ENCODE peak calls at places on chromosomes 16 and 17, in nine cellular contexts. V, R, E, G, D, A, T, K and Q are unnamed samples.
A peak's percentile ranks its signal among the peaks of the same experiment; 100 is the strongest.

GRCh38 chr17:44086364-44087311 is 16.1 kb downstream of the G6PC3 start:
- DNase-seq in R (peak; percentile 87), K (no peak), A (no peak), V (peak; percentile 67), E (no peak), D (peak; percentile 89), T (peak; percentile 80), G (no peak), Q (no peak)

GRCh38 chr17:47323382-47324223 is at the start of gene EFCAB13:
- DNase-seq in R (peak; percentile 96), G (peak; percentile 93), K (peak; percentile 85), T (peak; percentile 95), A (peak; percentile 94), V (peak; percentile 90), D (peak; percentile 88), E (peak; percentile 28), Q (peak; percentile 96)

GRCh38 chr17:17151962-17152361 is 54.2 kb downstream of the PLD6 start:
- DNase-seq in A (peak; percentile 91), T (peak; percentile 96), R (peak; percentile 85), K (peak; percentile 75), G (peak; percentile 39), D (peak; percentile 74), V (peak; percentile 98), E (no peak), Q (peak; percentile 84)

GRCh38 chr16:30710971-30711370 is 12.0 kb downstream of the SRCAP start:
- DNase-seq in K (no peak), G (no peak), E (no peak), V (no peak), A (no peak), D (no peak), T (no peak), R (no peak), Q (peak; percentile 5)

GRCh38 chr16:2061023-2061422 is 13.2 kb downstream of the TSC2 start:
- DNase-seq in E (no peak), D (no peak), A (no peak), T (no peak), V (no peak), K (no peak), G (no peak), R (no peak), Q (no peak)

GRCh38 chr17:8015957-8016631 is 13.7 kb downstream of the GUCY2D start:
- DNase-seq in A (peak; percentile 64), K (no peak), E (no peak), G (no peak), R (no peak), T (peak; percentile 68), V (no peak), D (no peak), Q (peak; percentile 81)

GRCh38 chr16:1300664-1301476 is 8.6 kb upstream of the UBE2I start:
- DNase-seq in E (no peak), G (peak; percentile 74), T (no peak), R (peak; percentile 63), K (no peak), A (peak; percentile 88), D (no peak), V (peak; percentile 82), Q (peak; percentile 94)

GRCh38 chr16:16791051-16791450 is 412.1 kb downstream of the NPIPA7 start:
- DNase-seq in T (no peak), A (no peak), R (no peak), K (no peak), E (no peak), V (no peak), D (no peak), G (no peak), Q (no peak)

GRCh38 chr17:66633322-66633965 is 201.5 kb upstream of the CACNG5 start:
- DNase-seq in D (no peak), K (no peak), V (no peak), R (no peak), A (no peak), T (no peak), E (no peak), G (no peak), Q (no peak)

GRCh38 chr17:64994281-64994680 is 62.3 kb downstream of the GNA13 start:
- DNase-seq in G (no peak), E (no peak), K (no peak), V (no peak), D (no peak), R (no peak), A (no peak), T (no peak), Q (no peak)

GRCh38 chr16:2470603-2471015 is 488 bp upstream of the NTN3 start:
- DNase-seq in T (no peak), G (no peak), V (no peak), D (no peak), E (no peak), K (no peak), A (no peak), R (peak; percentile 41), Q (no peak)

GRCh38 chr17:13601776-13602551 is at the start of gene HS3ST3A1:
- DNase-seq in D (peak; percentile 37), A (peak; percentile 66), G (no peak), K (no peak), E (no peak), R (no peak), V (peak; percentile 63), T (peak; percentile 78), Q (peak; percentile 78)

GRCh38 chr17:66255527-66255971 is 26.3 kb upstream of the APOH start:
- DNase-seq in T (no peak), A (no peak), R (no peak), G (no peak), V (no peak), K (no peak), D (no peak), E (no peak), Q (no peak)

GRCh38 chr17:79831367-79832210 is 7.7 kb downstream of the CBX4 start:
- DNase-seq in G (no peak), V (peak; percentile 85), K (peak; percentile 66), A (peak; percentile 86), T (peak; percentile 85), R (peak; percentile 71), D (no peak), E (no peak), Q (peak; percentile 81)
- TF ChIP-seq POLR2A in G (no peak), V (no peak), K (no peak), A (no peak), T (no peak), R (no peak), D (no peak), E (no peak), Q (no peak)

GRCh38 chr16:23509441-23509754 is 896 bp downstream of the GGA2 start:
- DNase-seq in D (no peak), T (no peak), G (no peak), E (no peak), V (no peak), K (no peak), A (no peak), R (no peak), Q (no peak)

GRCh38 chr16:23508589-23509440 is 1.5 kb downstream of the GGA2 start:
- DNase-seq in A (no peak), R (no peak), V (no peak), K (no peak), E (no peak), D (no peak), G (no peak), T (no peak), Q (peak; percentile 72)

GRCh38 chr16:23511731-23512130 is 1.4 kb upstream of the GGA2 start:
- DNase-seq in A (no peak), D (no peak), R (no peak), E (no peak), T (no peak), G (no peak), V (no peak), K (no peak), Q (no peak)

GRCh38 chr16:23509763-23510153 is 536 bp downstream of the GGA2 start:
- DNase-seq in E (no peak), A (no peak), R (no peak), G (peak; percentile 35), V (no peak), D (peak; percentile 36), K (no peak), T (no peak), Q (no peak)

GRCh38 chr16:23510154-23510914 is at the start of gene GGA2:
- DNase-seq in T (peak; percentile 94), D (peak; percentile 81), A (peak; percentile 92), V (peak; percentile 83), R (peak; percentile 80), G (peak; percentile 85), K (peak; percentile 72), E (no peak), Q (peak; percentile 96)
- H3K27ac ChIP-seq in T (peak within 1 kb of the TSS; percentile 87), D (peak within 1 kb of the TSS; percentile 70), A (peak within 1 kb of the TSS; percentile 75), V (peak within 1 kb of the TSS; percentile 81), R (peak within 1 kb of the TSS; percentile 96), G (peak within 1 kb of the TSS; percentile 85), K (peak within 1 kb of the TSS; percentile 60), E (peak within 1 kb of the TSS; percentile 86), Q (peak within 1 kb of the TSS; percentile 86)

GRCh38 chr17:29936724-29937123 is 4.7 kb upstream of the EFCAB5 start:
- DNase-seq in E (no peak), K (no peak), G (no peak), D (no peak), V (no peak), A (no peak), R (no peak), T (no peak), Q (no peak)

GRCh38 chr17:29930399-29931010 is 477 bp upstream of the SSH2 start:
- DNase-seq in A (no peak), G (peak; percentile 22), D (no peak), V (no peak), E (no peak), K (no peak), T (no peak), R (no peak), Q (no peak)

GRCh38 chr17:29929544-29930398 is at the start of gene SSH2:
- DNase-seq in T (peak; percentile 92), R (peak; percentile 95), D (peak; percentile 72), A (peak; percentile 95), K (peak; percentile 49), V (peak; percentile 86), G (peak; percentile 91), E (peak; percentile 47), Q (peak; percentile 97)

GRCh38 chr17:29931253-29931932 is 1.4 kb upstream of the SSH2 start:
- DNase-seq in A (peak; percentile 66), E (peak; percentile 17), T (peak; percentile 81), G (peak; percentile 75), V (peak; percentile 72), K (peak; percentile 25), R (peak; percentile 85), D (peak; percentile 67), Q (peak; percentile 83)

GRCh38 chr17:29933379-29933778 is 3.4 kb upstream of the SSH2 start:
- DNase-seq in V (no peak), G (no peak), E (no peak), R (peak; percentile 61), A (no peak), D (no peak), K (no peak), T (no peak), Q (no peak)
- TF ChIP-seq CTCF in V (no peak), G (no peak), E (no peak), R (peak; percentile 62), A (no peak), D (no peak), K (no peak), T (peak; percentile 12), Q (no peak)

DNA sequence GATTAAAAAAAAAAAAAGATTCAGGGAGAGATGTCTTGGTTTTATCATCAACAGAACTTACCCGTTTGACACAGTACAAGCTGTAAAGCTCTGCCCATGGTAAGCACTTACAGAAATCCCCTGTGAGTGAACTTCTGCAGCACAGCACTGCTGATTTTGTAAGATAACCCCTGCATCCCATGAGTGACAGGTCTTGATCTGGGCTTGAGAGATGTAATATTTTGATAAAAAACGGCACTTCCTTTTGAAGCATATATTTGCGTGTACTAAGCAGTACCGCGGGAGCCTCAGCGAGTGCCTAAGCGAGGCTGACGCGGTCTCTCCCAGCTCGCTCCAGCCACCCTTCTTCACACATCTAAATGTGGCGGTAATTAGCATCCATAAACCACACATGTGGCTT is 50.5 kb downstream of the IKZF3 start:
- DNase-seq in D (no peak), A (no peak), K (no peak), T (no peak), G (peak; percentile 46), V (no peak), E (no peak), R (no peak), Q (no peak)
- TF ChIP-seq POLR2A in D (no peak), A (no peak), K (no peak), T (no peak), G (no peak), V (no peak), E (no peak), R (no peak), Q (no peak)